ENCODE peak calls at places on chromosome 9, in six cellular contexts. One of them, this sample, is unnamed.

GRCh38 chr9:113650207-113651131 is 186.9 kb downstream of the RGS3 start:
- DNase-seq in neuronal stem cell: no peak
- DNase-seq in H1: no peak
- DNase-seq in mesendoderm: peak
- DNase-seq in mesenchymal stem cell: peak
- DNase-seq in IMR-90: peak
- DNase-seq in this sample: peak

GRCh38 chr9:94666364-94667099 is 27.2 kb upstream of the FBP1 start:
- DNase-seq in IMR-90: no peak
- DNase-seq in mesendoderm: no peak
- DNase-seq in neuronal stem cell: no peak
- DNase-seq in mesenchymal stem cell: no peak
- DNase-seq in H1: no peak
- DNase-seq in this sample: no peak

GRCh38 chr9:2655411-2655901 is 33.9 kb downstream of the VLDLR start:
- DNase-seq in mesenchymal stem cell: peak
- DNase-seq in neuronal stem cell: no peak
- DNase-seq in H1: no peak
- DNase-seq in mesendoderm: no peak
- DNase-seq in IMR-90: peak
- DNase-seq in this sample: no peak

GRCh38 chr9:91186311-91187101 is 175.2 kb downstream of the AUH start:
- DNase-seq in mesenchymal stem cell: no peak
- DNase-seq in mesendoderm: no peak
- DNase-seq in IMR-90: peak
- DNase-seq in H1: peak
- DNase-seq in neuronal stem cell: no peak
- DNase-seq in this sample: no peak

GRCh38 chr9:84711936-84712335 is 42.4 kb downstream of the NTRK2 start:
- DNase-seq in mesendoderm: no peak
- DNase-seq in neuronal stem cell: no peak
- DNase-seq in mesenchymal stem cell: peak
- DNase-seq in IMR-90: no peak
- DNase-seq in H1: no peak
- DNase-seq in this sample: no peak

GRCh38 chr9:14353222-14354056 is 39.5 kb upstream of the NFIB start:
- DNase-seq in neuronal stem cell: peak
- DNase-seq in mesendoderm: peak
- DNase-seq in IMR-90: peak
- DNase-seq in mesenchymal stem cell: peak
- DNase-seq in H1: peak
- DNase-seq in this sample: peak

GRCh38 chr9:86983260-86984255 is 36.3 kb upstream of the GAS1 start:
- DNase-seq in neuronal stem cell: no peak
- DNase-seq in H1: no peak
- DNase-seq in mesendoderm: no peak
- DNase-seq in IMR-90: peak
- DNase-seq in mesenchymal stem cell: no peak
- DNase-seq in this sample: no peak

GRCh38 chr9:127714916-127715442 is 484 bp downstream of the PTRH1 start:
- DNase-seq in H1: no peak
- DNase-seq in neuronal stem cell: no peak
- DNase-seq in IMR-90: no peak
- DNase-seq in mesendoderm: no peak
- DNase-seq in mesenchymal stem cell: peak
- DNase-seq in this sample: no peak

GRCh38 chr9:17775646-17776045 is 196.8 kb downstream of the SH3GL2 start:
- DNase-seq in neuronal stem cell: no peak
- DNase-seq in IMR-90: no peak
- DNase-seq in H1: no peak
- DNase-seq in mesenchymal stem cell: no peak
- DNase-seq in mesendoderm: no peak
- DNase-seq in this sample: no peak

GRCh38 chr9:116151966-116152381 is 1.6 kb upstream of the PAPPA start:
- DNase-seq in neuronal stem cell: no peak
- DNase-seq in mesendoderm: no peak
- DNase-seq in IMR-90: peak
- DNase-seq in mesenchymal stem cell: peak
- DNase-seq in H1: no peak
- DNase-seq in this sample: no peak

GRCh38 chr9:103168254-103168653 is 173.1 kb downstream of the CYLC2 start:
- DNase-seq in neuronal stem cell: no peak
- DNase-seq in H1: no peak
- DNase-seq in mesendoderm: peak
- DNase-seq in mesenchymal stem cell: no peak
- DNase-seq in IMR-90: no peak
- DNase-seq in this sample: no peak

GRCh38 chr9:19496321-19496720 is 87.5 kb downstream of the ACER2 start:
- DNase-seq in mesenchymal stem cell: no peak
- DNase-seq in IMR-90: no peak
- DNase-seq in H1: no peak
- DNase-seq in neuronal stem cell: no peak
- DNase-seq in mesendoderm: no peak
- DNase-seq in this sample: no peak

GRCh38 chr9:107208121-107208520 is 75.0 kb upstream of the RAD23B start:
- DNase-seq in mesendoderm: no peak
- DNase-seq in neuronal stem cell: no peak
- DNase-seq in mesenchymal stem cell: no peak
- DNase-seq in H1: no peak
- DNase-seq in IMR-90: peak
- DNase-seq in this sample: no peak

GRCh38 chr9:111916234-111916645 is 19.6 kb downstream of the UGCG start:
- DNase-seq in IMR-90: no peak
- DNase-seq in H1: no peak
- DNase-seq in mesendoderm: no peak
- DNase-seq in mesenchymal stem cell: peak
- DNase-seq in neuronal stem cell: no peak
- DNase-seq in this sample: no peak

GRCh38 chr9:20317701-20318100 is 304.6 kb downstream of the MLLT3 start:
- DNase-seq in mesenchymal stem cell: no peak
- DNase-seq in neuronal stem cell: no peak
- DNase-seq in mesendoderm: no peak
- DNase-seq in H1: no peak
- DNase-seq in IMR-90: no peak
- DNase-seq in this sample: no peak

GRCh38 chr9:133979124-133979920 is 12.8 kb downstream of the VAV2 start:
- DNase-seq in mesendoderm: no peak
- DNase-seq in IMR-90: peak
- DNase-seq in mesenchymal stem cell: peak
- DNase-seq in neuronal stem cell: no peak
- DNase-seq in H1: peak
- DNase-seq in this sample: peak

GRCh38 chr9:3181049-3181953 is 337.4 kb upstream of the PUM3 start:
- DNase-seq in H1: peak
- DNase-seq in IMR-90: no peak
- DNase-seq in mesendoderm: peak
- DNase-seq in mesenchymal stem cell: peak
- DNase-seq in neuronal stem cell: peak
- DNase-seq in this sample: peak

GRCh38 chr9:128178806-128179431 is 12.5 kb downstream of the CIZ1 start:
- DNase-seq in mesenchymal stem cell: no peak
- DNase-seq in IMR-90: no peak
- DNase-seq in H1: no peak
- DNase-seq in neuronal stem cell: no peak
- DNase-seq in mesendoderm: no peak
- DNase-seq in this sample: no peak

GRCh38 chr9:115000217-115000639 is 69.8 kb upstream of the TNFSF8 start:
- DNase-seq in neuronal stem cell: no peak
- DNase-seq in mesenchymal stem cell: no peak
- DNase-seq in H1: no peak
- DNase-seq in IMR-90: no peak
- DNase-seq in mesendoderm: no peak
- DNase-seq in this sample: no peak

GRCh38 chr9:72903103-72903502 is 49.8 kb downstream of the ALDH1A1 start:
- DNase-seq in H1: no peak
- DNase-seq in IMR-90: no peak
- DNase-seq in mesendoderm: no peak
- DNase-seq in neuronal stem cell: no peak
- DNase-seq in mesenchymal stem cell: no peak
- DNase-seq in this sample: no peak

GRCh38 chr9:72906810-72907209 is 46.0 kb downstream of the ALDH1A1 start:
- DNase-seq in mesendoderm: no peak
- DNase-seq in neuronal stem cell: no peak
- DNase-seq in H1: no peak
- DNase-seq in mesenchymal stem cell: no peak
- DNase-seq in IMR-90: no peak
- DNase-seq in this sample: no peak

GRCh38 chr9:72902268-72902667 is 50.6 kb downstream of the ALDH1A1 start:
- DNase-seq in neuronal stem cell: no peak
- DNase-seq in H1: no peak
- DNase-seq in mesenchymal stem cell: no peak
- DNase-seq in mesendoderm: no peak
- DNase-seq in IMR-90: no peak
- DNase-seq in this sample: no peak

GRCh38 chr9:72905514-72906480 is 47.1 kb downstream of the ALDH1A1 start:
- DNase-seq in IMR-90: no peak
- DNase-seq in mesendoderm: no peak
- DNase-seq in mesenchymal stem cell: no peak
- DNase-seq in H1: no peak
- DNase-seq in neuronal stem cell: no peak
- DNase-seq in this sample: no peak

GRCh38 chr9:72904267-72905093 is 48.4 kb downstream of the ALDH1A1 start:
- DNase-seq in H1: no peak
- DNase-seq in neuronal stem cell: no peak
- DNase-seq in mesendoderm: no peak
- DNase-seq in mesenchymal stem cell: no peak
- DNase-seq in IMR-90: no peak
- DNase-seq in this sample: no peak
- H2BK15ac ChIP-seq in H1: no peak
- H2BK15ac ChIP-seq in neuronal stem cell: no peak
- H2BK15ac ChIP-seq in mesendoderm: no peak
- H2BK15ac ChIP-seq in mesenchymal stem cell: no peak
- H2BK15ac ChIP-seq in IMR-90: no peak
- H2BK15ac ChIP-seq in this sample: no peak

GRCh38 chr9:123642291-123643278 is 286.6 kb downstream of the CRB2 start:
- DNase-seq in neuronal stem cell: no peak
- DNase-seq in IMR-90: peak
- DNase-seq in mesenchymal stem cell: no peak
- DNase-seq in H1: no peak
- DNase-seq in mesendoderm: no peak
- DNase-seq in this sample: no peak
- H2BK15ac ChIP-seq in neuronal stem cell: no peak
- H2BK15ac ChIP-seq in IMR-90: no peak
- H2BK15ac ChIP-seq in mesenchymal stem cell: no peak
- H2BK15ac ChIP-seq in H1: no peak
- H2BK15ac ChIP-seq in mesendoderm: no peak
- H2BK15ac ChIP-seq in this sample: no peak

GRCh38 chr9:93657331-93658111 is 81.1 kb downstream of the PHF2 start:
- DNase-seq in neuronal stem cell: no peak
- DNase-seq in mesenchymal stem cell: no peak
- DNase-seq in H1: no peak
- DNase-seq in mesendoderm: no peak
- DNase-seq in IMR-90: no peak
- DNase-seq in this sample: no peak

GRCh38 chr9:93659837-93660177 is 83.4 kb downstream of the PHF2 start:
- DNase-seq in IMR-90: peak
- DNase-seq in mesendoderm: no peak
- DNase-seq in H1: no peak
- DNase-seq in neuronal stem cell: no peak
- DNase-seq in mesenchymal stem cell: no peak
- DNase-seq in this sample: no peak

GRCh38 chr9:93659044-93659836 is 82.9 kb downstream of the PHF2 start:
- DNase-seq in mesenchymal stem cell: no peak
- DNase-seq in mesendoderm: no peak
- DNase-seq in neuronal stem cell: no peak
- DNase-seq in H1: no peak
- DNase-seq in IMR-90: no peak
- DNase-seq in this sample: no peak

GRCh38 chr9:93656426-93657222 is 80.2 kb downstream of the PHF2 start:
- DNase-seq in neuronal stem cell: no peak
- DNase-seq in H1: no peak
- DNase-seq in IMR-90: no peak
- DNase-seq in mesenchymal stem cell: no peak
- DNase-seq in mesendoderm: no peak
- DNase-seq in this sample: no peak

DNA sequence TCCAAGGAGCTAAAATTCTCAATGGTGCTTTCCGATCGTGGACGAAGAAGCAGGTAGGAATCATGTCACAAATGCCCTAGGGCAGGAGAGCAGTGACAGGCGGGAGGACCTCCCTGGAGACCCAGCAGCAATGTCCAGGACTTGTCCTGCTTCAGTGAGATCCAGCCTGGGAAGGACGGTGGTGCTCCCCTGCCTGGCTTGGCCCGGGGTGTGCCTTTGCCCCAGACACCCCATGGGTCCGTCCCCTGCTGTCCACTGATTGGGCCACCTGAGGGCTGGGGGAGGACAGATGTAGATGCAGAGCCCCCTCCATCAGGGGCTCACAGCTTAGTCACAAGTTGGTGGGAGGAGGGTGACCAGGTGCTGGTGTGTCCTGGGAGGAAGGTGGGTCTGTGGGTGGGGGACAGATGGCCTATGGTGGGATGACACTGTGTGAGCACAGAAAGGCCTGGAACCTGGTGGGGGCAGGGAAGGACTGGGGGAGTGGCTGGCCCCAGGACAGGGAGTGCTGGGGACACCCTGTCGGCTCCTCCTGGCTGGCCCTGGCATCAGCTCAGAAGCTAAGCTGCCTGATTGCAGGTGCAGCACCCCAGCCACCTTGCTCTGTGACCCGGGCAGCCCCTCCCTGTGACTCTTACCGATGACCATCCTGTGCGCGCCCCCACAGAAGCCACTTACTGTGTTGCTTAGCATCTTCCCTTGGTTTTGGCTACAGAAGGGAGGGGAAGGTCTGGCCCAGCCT is 82.0 kb downstream of the PHF2 start:
- DNase-seq in neuronal stem cell: no peak
- DNase-seq in H1: no peak
- DNase-seq in mesendoderm: no peak
- DNase-seq in mesenchymal stem cell: no peak
- DNase-seq in IMR-90: no peak
- DNase-seq in this sample: no peak
- H2BK15ac ChIP-seq in neuronal stem cell: no peak
- H2BK15ac ChIP-seq in H1: no peak
- H2BK15ac ChIP-seq in mesendoderm: no peak
- H2BK15ac ChIP-seq in mesenchymal stem cell: no peak
- H2BK15ac ChIP-seq in IMR-90: no peak
- H2BK15ac ChIP-seq in this sample: no peak

DNA sequence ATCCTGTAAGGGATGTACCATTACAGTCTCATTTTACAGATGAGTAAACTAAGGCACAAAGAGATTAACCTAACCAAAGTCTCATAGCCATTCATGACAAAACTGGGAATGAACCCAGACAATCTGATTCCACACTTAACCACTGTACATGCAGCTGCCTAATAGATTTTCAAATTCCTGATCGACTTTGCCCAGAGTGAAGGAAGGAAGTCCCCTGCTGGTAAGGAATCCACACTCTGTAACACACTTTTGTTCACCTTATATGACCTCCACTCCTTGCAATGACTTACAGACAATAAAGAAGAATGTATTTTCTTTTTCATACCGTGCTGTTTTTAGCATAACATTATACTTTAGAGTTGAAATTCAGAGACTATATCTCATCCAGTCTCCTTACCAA is 31.3 kb upstream of the PLPP6 start:
- DNase-seq in H1: no peak
- DNase-seq in neuronal stem cell: no peak
- DNase-seq in mesenchymal stem cell: no peak
- DNase-seq in mesendoderm: peak
- DNase-seq in IMR-90: no peak
- DNase-seq in this sample: no peak
- H2BK15ac ChIP-seq in H1: no peak
- H2BK15ac ChIP-seq in neuronal stem cell: no peak
- H2BK15ac ChIP-seq in mesenchymal stem cell: no peak
- H2BK15ac ChIP-seq in mesendoderm: no peak
- H2BK15ac ChIP-seq in IMR-90: no peak
- H2BK15ac ChIP-seq in this sample: no peak

This sample was measured in H9.